ENCODE peak calls at places on chromosomes 2 and 18, in seven cellular contexts. One of them, this sample, is unnamed.

GRCh38 chr2:96541753-96542152 is 5.2 kb downstream of the ARID5A start:
- DNase-seq in activated CD4-positive, alpha-beta T cell treated with anti-CD3 and anti-CD28 coated beads, Interleukin-2, amount 10 ng/mL, durations not matched to agents 24 days and 14 days: no peak
- DNase-seq in Peyer's patch: peak
- DNase-seq in fibroblast of lung: no peak
- DNase-seq in stimulated activated CD4-positive, alpha-beta T cell treated with anti-CD3 and anti-CD28 coated beads, Interleukin-15, amount 100 ng/mL, for 1 hour: no peak
- DNase-seq in ovary: no peak
- DNase-seq in AG08395: no peak
- DNase-seq in this sample: no peak

GRCh38 chr2:207337234-207338219 is 171.8 kb upstream of the KLF7 start:
- DNase-seq in AG08395: no peak
- DNase-seq in ovary: no peak
- DNase-seq in Peyer's patch: no peak
- DNase-seq in stimulated activated CD4-positive, alpha-beta T cell treated with anti-CD3 and anti-CD28 coated beads, Interleukin-15, amount 100 ng/mL, for 1 hour: no peak
- DNase-seq in fibroblast of lung: peak
- DNase-seq in activated CD4-positive, alpha-beta T cell treated with anti-CD3 and anti-CD28 coated beads, Interleukin-2, amount 10 ng/mL, durations not matched to agents 24 days and 14 days: peak
- DNase-seq in this sample: no peak

GRCh38 chr18:45658756-45659155 is 43.5 kb downstream of the SLC14A2 start:
- DNase-seq in fibroblast of lung: peak
- DNase-seq in Peyer's patch: no peak
- DNase-seq in ovary: no peak
- DNase-seq in AG08395: no peak
- DNase-seq in activated CD4-positive, alpha-beta T cell treated with anti-CD3 and anti-CD28 coated beads, Interleukin-2, amount 10 ng/mL, durations not matched to agents 24 days and 14 days: no peak
- DNase-seq in stimulated activated CD4-positive, alpha-beta T cell treated with anti-CD3 and anti-CD28 coated beads, Interleukin-15, amount 100 ng/mL, for 1 hour: no peak
- DNase-seq in this sample: no peak

GRCh38 chr2:43127208-43127940 is 99.0 kb downstream of the ZFP36L2 start:
- DNase-seq in fibroblast of lung: peak
- DNase-seq in ovary: peak
- DNase-seq in Peyer's patch: peak
- DNase-seq in stimulated activated CD4-positive, alpha-beta T cell treated with anti-CD3 and anti-CD28 coated beads, Interleukin-15, amount 100 ng/mL, for 1 hour: peak
- DNase-seq in AG08395: peak
- DNase-seq in activated CD4-positive, alpha-beta T cell treated with anti-CD3 and anti-CD28 coated beads, Interleukin-2, amount 10 ng/mL, durations not matched to agents 24 days and 14 days: peak
- DNase-seq in this sample: peak

GRCh38 chr18:5197461-5197860 is 404 bp upstream of the AKAIN1 start:
- DNase-seq in stimulated activated CD4-positive, alpha-beta T cell treated with anti-CD3 and anti-CD28 coated beads, Interleukin-15, amount 100 ng/mL, for 1 hour: no peak
- DNase-seq in ovary: no peak
- DNase-seq in activated CD4-positive, alpha-beta T cell treated with anti-CD3 and anti-CD28 coated beads, Interleukin-2, amount 10 ng/mL, durations not matched to agents 24 days and 14 days: no peak
- DNase-seq in fibroblast of lung: no peak
- DNase-seq in Peyer's patch: no peak
- DNase-seq in AG08395: no peak
- DNase-seq in this sample: no peak

GRCh38 chr2:47174731-47175361 is 19.7 kb upstream of the STPG4 start:
- DNase-seq in AG08395: peak
- DNase-seq in activated CD4-positive, alpha-beta T cell treated with anti-CD3 and anti-CD28 coated beads, Interleukin-2, amount 10 ng/mL, durations not matched to agents 24 days and 14 days: peak
- DNase-seq in ovary: peak
- DNase-seq in stimulated activated CD4-positive, alpha-beta T cell treated with anti-CD3 and anti-CD28 coated beads, Interleukin-15, amount 100 ng/mL, for 1 hour: no peak
- DNase-seq in fibroblast of lung: peak
- DNase-seq in Peyer's patch: peak
- DNase-seq in this sample: no peak

GRCh38 chr2:74181739-74182138 is 3.1 kb upstream of the MOB1A start:
- DNase-seq in activated CD4-positive, alpha-beta T cell treated with anti-CD3 and anti-CD28 coated beads, Interleukin-2, amount 10 ng/mL, durations not matched to agents 24 days and 14 days: peak
- DNase-seq in stimulated activated CD4-positive, alpha-beta T cell treated with anti-CD3 and anti-CD28 coated beads, Interleukin-15, amount 100 ng/mL, for 1 hour: no peak
- DNase-seq in fibroblast of lung: no peak
- DNase-seq in AG08395: peak
- DNase-seq in ovary: no peak
- DNase-seq in Peyer's patch: peak
- DNase-seq in this sample: no peak

GRCh38 chr2:73260338-73260984 is 23.8 kb downstream of the FBXO41 start:
- DNase-seq in stimulated activated CD4-positive, alpha-beta T cell treated with anti-CD3 and anti-CD28 coated beads, Interleukin-15, amount 100 ng/mL, for 1 hour: no peak
- DNase-seq in activated CD4-positive, alpha-beta T cell treated with anti-CD3 and anti-CD28 coated beads, Interleukin-2, amount 10 ng/mL, durations not matched to agents 24 days and 14 days: no peak
- DNase-seq in Peyer's patch: no peak
- DNase-seq in AG08395: peak
- DNase-seq in ovary: no peak
- DNase-seq in fibroblast of lung: peak
- DNase-seq in this sample: peak

GRCh38 chr2:162300271-162300670 is 18.2 kb downstream of the IFIH1 start:
- DNase-seq in fibroblast of lung: no peak
- DNase-seq in stimulated activated CD4-positive, alpha-beta T cell treated with anti-CD3 and anti-CD28 coated beads, Interleukin-15, amount 100 ng/mL, for 1 hour: no peak
- DNase-seq in AG08395: no peak
- DNase-seq in Peyer's patch: no peak
- DNase-seq in ovary: no peak
- DNase-seq in activated CD4-positive, alpha-beta T cell treated with anti-CD3 and anti-CD28 coated beads, Interleukin-2, amount 10 ng/mL, durations not matched to agents 24 days and 14 days: no peak
- DNase-seq in this sample: no peak

GRCh38 chr18:12403601-12404506 is 3.9 kb upstream of the PRELID3A start:
- DNase-seq in Peyer's patch: no peak
- DNase-seq in stimulated activated CD4-positive, alpha-beta T cell treated with anti-CD3 and anti-CD28 coated beads, Interleukin-15, amount 100 ng/mL, for 1 hour: no peak
- DNase-seq in fibroblast of lung: peak
- DNase-seq in AG08395: peak
- DNase-seq in ovary: no peak
- DNase-seq in activated CD4-positive, alpha-beta T cell treated with anti-CD3 and anti-CD28 coated beads, Interleukin-2, amount 10 ng/mL, durations not matched to agents 24 days and 14 days: no peak
- DNase-seq in this sample: peak

GRCh38 chr2:150125708-150126107 is 361.8 kb downstream of the RND3 start:
- DNase-seq in activated CD4-positive, alpha-beta T cell treated with anti-CD3 and anti-CD28 coated beads, Interleukin-2, amount 10 ng/mL, durations not matched to agents 24 days and 14 days: no peak
- DNase-seq in stimulated activated CD4-positive, alpha-beta T cell treated with anti-CD3 and anti-CD28 coated beads, Interleukin-15, amount 100 ng/mL, for 1 hour: no peak
- DNase-seq in fibroblast of lung: peak
- DNase-seq in ovary: no peak
- DNase-seq in Peyer's patch: no peak
- DNase-seq in AG08395: peak
- DNase-seq in this sample: peak

GRCh38 chr2:152054593-152054992 is 44.3 kb downstream of the CACNB4 start:
- DNase-seq in fibroblast of lung: peak
- DNase-seq in AG08395: peak
- DNase-seq in activated CD4-positive, alpha-beta T cell treated with anti-CD3 and anti-CD28 coated beads, Interleukin-2, amount 10 ng/mL, durations not matched to agents 24 days and 14 days: no peak
- DNase-seq in ovary: no peak
- DNase-seq in stimulated activated CD4-positive, alpha-beta T cell treated with anti-CD3 and anti-CD28 coated beads, Interleukin-15, amount 100 ng/mL, for 1 hour: no peak
- DNase-seq in Peyer's patch: no peak
- DNase-seq in this sample: no peak

GRCh38 chr2:181466661-181467576 is 9.7 kb downstream of the ITGA4 start:
- DNase-seq in fibroblast of lung: peak
- DNase-seq in stimulated activated CD4-positive, alpha-beta T cell treated with anti-CD3 and anti-CD28 coated beads, Interleukin-15, amount 100 ng/mL, for 1 hour: peak
- DNase-seq in activated CD4-positive, alpha-beta T cell treated with anti-CD3 and anti-CD28 coated beads, Interleukin-2, amount 10 ng/mL, durations not matched to agents 24 days and 14 days: peak
- DNase-seq in AG08395: peak
- DNase-seq in ovary: peak
- DNase-seq in Peyer's patch: peak
- DNase-seq in this sample: peak

GRCh38 chr2:202608142-202608852 is 26.5 kb upstream of the FAM117B start:
- DNase-seq in AG08395: no peak
- DNase-seq in fibroblast of lung: no peak
- DNase-seq in activated CD4-positive, alpha-beta T cell treated with anti-CD3 and anti-CD28 coated beads, Interleukin-2, amount 10 ng/mL, durations not matched to agents 24 days and 14 days: no peak
- DNase-seq in ovary: no peak
- DNase-seq in stimulated activated CD4-positive, alpha-beta T cell treated with anti-CD3 and anti-CD28 coated beads, Interleukin-15, amount 100 ng/mL, for 1 hour: no peak
- DNase-seq in Peyer's patch: no peak
- DNase-seq in this sample: no peak

GRCh38 chr2:109135572-109136185 is 6.7 kb downstream of the SH3RF3 start:
- DNase-seq in activated CD4-positive, alpha-beta T cell treated with anti-CD3 and anti-CD28 coated beads, Interleukin-2, amount 10 ng/mL, durations not matched to agents 24 days and 14 days: no peak
- DNase-seq in Peyer's patch: no peak
- DNase-seq in fibroblast of lung: no peak
- DNase-seq in ovary: no peak
- DNase-seq in stimulated activated CD4-positive, alpha-beta T cell treated with anti-CD3 and anti-CD28 coated beads, Interleukin-15, amount 100 ng/mL, for 1 hour: no peak
- DNase-seq in AG08395: no peak
- DNase-seq in this sample: no peak

GRCh38 chr2:40372586-40372985 is 79.3 kb downstream of the SLC8A1 start:
- DNase-seq in fibroblast of lung: no peak
- DNase-seq in activated CD4-positive, alpha-beta T cell treated with anti-CD3 and anti-CD28 coated beads, Interleukin-2, amount 10 ng/mL, durations not matched to agents 24 days and 14 days: no peak
- DNase-seq in stimulated activated CD4-positive, alpha-beta T cell treated with anti-CD3 and anti-CD28 coated beads, Interleukin-15, amount 100 ng/mL, for 1 hour: no peak
- DNase-seq in AG08395: peak
- DNase-seq in Peyer's patch: no peak
- DNase-seq in ovary: no peak
- DNase-seq in this sample: no peak

GRCh38 chr2:118122768-118123335 is 34.6 kb downstream of the INSIG2 start:
- DNase-seq in Peyer's patch: no peak
- DNase-seq in fibroblast of lung: no peak
- DNase-seq in activated CD4-positive, alpha-beta T cell treated with anti-CD3 and anti-CD28 coated beads, Interleukin-2, amount 10 ng/mL, durations not matched to agents 24 days and 14 days: no peak
- DNase-seq in ovary: no peak
- DNase-seq in stimulated activated CD4-positive, alpha-beta T cell treated with anti-CD3 and anti-CD28 coated beads, Interleukin-15, amount 100 ng/mL, for 1 hour: no peak
- DNase-seq in AG08395: no peak
- DNase-seq in this sample: no peak

GRCh38 chr2:109423556-109424359 is 190.0 kb downstream of the SEPTIN10 start:
- DNase-seq in activated CD4-positive, alpha-beta T cell treated with anti-CD3 and anti-CD28 coated beads, Interleukin-2, amount 10 ng/mL, durations not matched to agents 24 days and 14 days: no peak
- DNase-seq in stimulated activated CD4-positive, alpha-beta T cell treated with anti-CD3 and anti-CD28 coated beads, Interleukin-15, amount 100 ng/mL, for 1 hour: no peak
- DNase-seq in ovary: no peak
- DNase-seq in AG08395: no peak
- DNase-seq in fibroblast of lung: no peak
- DNase-seq in Peyer's patch: no peak
- DNase-seq in this sample: no peak

GRCh38 chr2:165795011-165795410 is 964 bp upstream of the GALNT3 start:
- DNase-seq in activated CD4-positive, alpha-beta T cell treated with anti-CD3 and anti-CD28 coated beads, Interleukin-2, amount 10 ng/mL, durations not matched to agents 24 days and 14 days: no peak
- DNase-seq in ovary: no peak
- DNase-seq in Peyer's patch: no peak
- DNase-seq in stimulated activated CD4-positive, alpha-beta T cell treated with anti-CD3 and anti-CD28 coated beads, Interleukin-15, amount 100 ng/mL, for 1 hour: no peak
- DNase-seq in AG08395: no peak
- DNase-seq in fibroblast of lung: no peak
- DNase-seq in this sample: no peak

GRCh38 chr2:3641181-3641580 is 16.8 kb upstream of the ALLC start:
- DNase-seq in stimulated activated CD4-positive, alpha-beta T cell treated with anti-CD3 and anti-CD28 coated beads, Interleukin-15, amount 100 ng/mL, for 1 hour: no peak
- DNase-seq in fibroblast of lung: no peak
- DNase-seq in activated CD4-positive, alpha-beta T cell treated with anti-CD3 and anti-CD28 coated beads, Interleukin-2, amount 10 ng/mL, durations not matched to agents 24 days and 14 days: no peak
- DNase-seq in ovary: peak
- DNase-seq in AG08395: no peak
- DNase-seq in Peyer's patch: peak
- DNase-seq in this sample: no peak

GRCh38 chr2:170822292-170822884 is 5.7 kb downstream of the GAD1 start:
- DNase-seq in Peyer's patch: no peak
- DNase-seq in AG08395: no peak
- DNase-seq in ovary: no peak
- DNase-seq in activated CD4-positive, alpha-beta T cell treated with anti-CD3 and anti-CD28 coated beads, Interleukin-2, amount 10 ng/mL, durations not matched to agents 24 days and 14 days: peak
- DNase-seq in stimulated activated CD4-positive, alpha-beta T cell treated with anti-CD3 and anti-CD28 coated beads, Interleukin-15, amount 100 ng/mL, for 1 hour: no peak
- DNase-seq in fibroblast of lung: no peak
- DNase-seq in this sample: no peak

GRCh38 chr2:25690058-25690457 is 16.7 kb upstream of the DTNB start:
- DNase-seq in fibroblast of lung: no peak
- DNase-seq in ovary: no peak
- DNase-seq in AG08395: peak
- DNase-seq in activated CD4-positive, alpha-beta T cell treated with anti-CD3 and anti-CD28 coated beads, Interleukin-2, amount 10 ng/mL, durations not matched to agents 24 days and 14 days: no peak
- DNase-seq in Peyer's patch: no peak
- DNase-seq in stimulated activated CD4-positive, alpha-beta T cell treated with anti-CD3 and anti-CD28 coated beads, Interleukin-15, amount 100 ng/mL, for 1 hour: no peak
- DNase-seq in this sample: no peak

GRCh38 chr2:238520359-238520886 is 93.7 kb downstream of the ASB1 start:
- DNase-seq in activated CD4-positive, alpha-beta T cell treated with anti-CD3 and anti-CD28 coated beads, Interleukin-2, amount 10 ng/mL, durations not matched to agents 24 days and 14 days: no peak
- DNase-seq in AG08395: no peak
- DNase-seq in Peyer's patch: no peak
- DNase-seq in ovary: no peak
- DNase-seq in fibroblast of lung: no peak
- DNase-seq in stimulated activated CD4-positive, alpha-beta T cell treated with anti-CD3 and anti-CD28 coated beads, Interleukin-15, amount 100 ng/mL, for 1 hour: no peak
- DNase-seq in this sample: no peak

GRCh38 chr2:224994221-224994843 is 47.9 kb downstream of the DOCK10 start:
- DNase-seq in stimulated activated CD4-positive, alpha-beta T cell treated with anti-CD3 and anti-CD28 coated beads, Interleukin-15, amount 100 ng/mL, for 1 hour: no peak
- DNase-seq in activated CD4-positive, alpha-beta T cell treated with anti-CD3 and anti-CD28 coated beads, Interleukin-2, amount 10 ng/mL, durations not matched to agents 24 days and 14 days: no peak
- DNase-seq in ovary: no peak
- DNase-seq in Peyer's patch: no peak
- DNase-seq in fibroblast of lung: no peak
- DNase-seq in AG08395: no peak
- DNase-seq in this sample: no peak

GRCh38 chr18:74896390-74896991 is 298.8 kb downstream of the ZNF407 start:
- DNase-seq in activated CD4-positive, alpha-beta T cell treated with anti-CD3 and anti-CD28 coated beads, Interleukin-2, amount 10 ng/mL, durations not matched to agents 24 days and 14 days: peak
- DNase-seq in stimulated activated CD4-positive, alpha-beta T cell treated with anti-CD3 and anti-CD28 coated beads, Interleukin-15, amount 100 ng/mL, for 1 hour: no peak
- DNase-seq in ovary: peak
- DNase-seq in fibroblast of lung: no peak
- DNase-seq in AG08395: no peak
- DNase-seq in Peyer's patch: peak
- DNase-seq in this sample: peak

GRCh38 chr2:854460-854859 is 96.2 kb upstream of the SNTG2 start:
- DNase-seq in fibroblast of lung: peak
- DNase-seq in stimulated activated CD4-positive, alpha-beta T cell treated with anti-CD3 and anti-CD28 coated beads, Interleukin-15, amount 100 ng/mL, for 1 hour: no peak
- DNase-seq in AG08395: peak
- DNase-seq in Peyer's patch: peak
- DNase-seq in ovary: no peak
- DNase-seq in activated CD4-positive, alpha-beta T cell treated with anti-CD3 and anti-CD28 coated beads, Interleukin-2, amount 10 ng/mL, durations not matched to agents 24 days and 14 days: peak
- DNase-seq in this sample: no peak

GRCh38 chr2:134917219-134917957 is 1.2 kb upstream of the CCNT2 start:
- DNase-seq in activated CD4-positive, alpha-beta T cell treated with anti-CD3 and anti-CD28 coated beads, Interleukin-2, amount 10 ng/mL, durations not matched to agents 24 days and 14 days: peak
- DNase-seq in ovary: peak
- DNase-seq in Peyer's patch: peak
- DNase-seq in stimulated activated CD4-positive, alpha-beta T cell treated with anti-CD3 and anti-CD28 coated beads, Interleukin-15, amount 100 ng/mL, for 1 hour: no peak
- DNase-seq in AG08395: no peak
- DNase-seq in fibroblast of lung: no peak
- DNase-seq in this sample: no peak

GRCh38 chr2:46580416-46580815 is 101.1 kb downstream of the TMEM247 start:
- DNase-seq in stimulated activated CD4-positive, alpha-beta T cell treated with anti-CD3 and anti-CD28 coated beads, Interleukin-15, amount 100 ng/mL, for 1 hour: no peak
- DNase-seq in activated CD4-positive, alpha-beta T cell treated with anti-CD3 and anti-CD28 coated beads, Interleukin-2, amount 10 ng/mL, durations not matched to agents 24 days and 14 days: no peak
- DNase-seq in Peyer's patch: no peak
- DNase-seq in ovary: no peak
- DNase-seq in fibroblast of lung: no peak
- DNase-seq in AG08395: no peak
- DNase-seq in this sample: no peak

GRCh38 chr2:68733365-68733764 is 1.2 kb upstream of the ARHGAP25 start:
- DNase-seq in ovary: no peak
- DNase-seq in stimulated activated CD4-positive, alpha-beta T cell treated with anti-CD3 and anti-CD28 coated beads, Interleukin-15, amount 100 ng/mL, for 1 hour: no peak
- DNase-seq in Peyer's patch: no peak
- DNase-seq in AG08395: no peak
- DNase-seq in activated CD4-positive, alpha-beta T cell treated with anti-CD3 and anti-CD28 coated beads, Interleukin-2, amount 10 ng/mL, durations not matched to agents 24 days and 14 days: no peak
- DNase-seq in fibroblast of lung: no peak
- DNase-seq in this sample: no peak

GRCh38 chr2:200003444-200003843 is 48.1 kb downstream of the MAIP1 start:
- DNase-seq in stimulated activated CD4-positive, alpha-beta T cell treated with anti-CD3 and anti-CD28 coated beads, Interleukin-15, amount 100 ng/mL, for 1 hour: no peak
- DNase-seq in activated CD4-positive, alpha-beta T cell treated with anti-CD3 and anti-CD28 coated beads, Interleukin-2, amount 10 ng/mL, durations not matched to agents 24 days and 14 days: no peak
- DNase-seq in Peyer's patch: no peak
- DNase-seq in AG08395: no peak
- DNase-seq in fibroblast of lung: peak
- DNase-seq in ovary: no peak
- DNase-seq in this sample: no peak

This sample was measured in NCI-H460.